ENCODE peak calls at places on chromosomes 4 and X, in nine cellular contexts. Q is hippocampal formation; T is activated CD8-positive, alpha-beta memory T cell treated with anti-CD3 and anti-CD28 coated beads for 48 hours; R is activated T-helper 1 cell treated with anti-CD3 and anti-CD28 coated beads, Interleukin-2, amount 50 U/mL, for 16 hours; J is posterior cingulate gyrus; B is cardiac muscle cell; D is fibroblast of mammary gland; N is NCI-H1417; A is ovary. V is an unnamed sample.

GRCh38 chr4:136742330-136742729 is 790.0 kb downstream of the PCDH18 start:
- DNase-seq in D (peak), T (no peak), J (no peak), A (no peak), Q (no peak), R (no peak), N (no peak), B (peak), V (no peak)

GRCh38 chr4:104393649-104394048 is 101.0 kb downstream of the CXXC4 start:
- DNase-seq in J (no peak), R (no peak), B (no peak), Q (no peak), A (no peak), T (no peak), N (peak), D (no peak), V (no peak)

GRCh38 chr4:23857353-23857752 is 32.5 kb downstream of the PPARGC1A start:
- DNase-seq in B (peak), N (peak), D (peak), J (no peak), R (no peak), T (no peak), A (no peak), Q (no peak), V (no peak)

GRCh38 chr4:153143527-153144348 is 60.5 kb upstream of the TRIM2 start:
- DNase-seq in D (no peak), N (peak), A (no peak), R (no peak), B (peak), Q (no peak), T (no peak), J (no peak), V (no peak)

GRCh38 chrX:49211074-49211473 is 11.1 kb upstream of the SYP start:
- DNase-seq in Q (no peak), R (no peak), N (no peak), T (no peak), D (no peak), B (no peak), A (no peak), J (no peak), V (no peak)

GRCh38 chr4:80173387-80173786 is 23.9 kb upstream of the PRDM8 start:
- DNase-seq in A (no peak), Q (no peak), R (no peak), D (peak), J (no peak), N (no peak), T (no peak), B (peak), V (peak)

GRCh38 chr4:72076562-72076961 is 44.8 kb downstream of the NPFFR2 start:
- DNase-seq in Q (no peak), A (no peak), N (no peak), T (no peak), J (no peak), R (no peak), D (peak), B (no peak), V (no peak)

GRCh38 chrX:140090800-140091275 is 125.5 kb upstream of the CXorf66 start:
- DNase-seq in T (no peak), J (no peak), Q (no peak), A (no peak), R (no peak), D (no peak), B (no peak), N (no peak), V (no peak)

GRCh38 chrX:118392726-118393125 is 46.8 kb downstream of the WDR44 start:
- DNase-seq in R (no peak), J (no peak), B (peak), D (no peak), T (no peak), N (no peak), A (no peak), Q (no peak), V (no peak)

GRCh38 chr4:184798504-184798903 is 27.3 kb downstream of the ACSL1 start:
- DNase-seq in J (no peak), B (no peak), D (no peak), T (no peak), R (no peak), Q (no peak), N (no peak), A (no peak), V (no peak)

GRCh38 chrX:267771-268261 is 13.4 kb upstream of the PLCXD1 start:
- DNase-seq in A (peak), T (no peak), N (no peak), J (no peak), D (no peak), R (no peak), Q (no peak), B (no peak), V (no peak)

GRCh38 chr4:151114986-151115385 is 15.6 kb downstream of the RPS3A start:
- DNase-seq in D (peak), N (no peak), T (no peak), R (no peak), A (no peak), Q (no peak), J (no peak), B (peak), V (no peak)

GRCh38 chr4:165631208-165631894 is 241.7 kb upstream of the TLL1 start:
- DNase-seq in T (no peak), R (no peak), J (no peak), N (no peak), Q (no peak), D (peak), B (no peak), A (no peak), V (no peak)

GRCh38 chrX:115337735-115338134 is 48.2 kb downstream of the LUZP4 start:
- DNase-seq in J (no peak), A (peak), N (no peak), D (peak), Q (no peak), T (no peak), R (no peak), B (peak), V (peak)

GRCh38 chr4:147772459-147772969 is 40.6 kb downstream of the ARHGAP10 start:
- DNase-seq in J (no peak), Q (no peak), N (no peak), T (no peak), R (no peak), D (peak), B (peak), A (no peak), V (peak)

GRCh38 chr4:113073614-113074013 is 24.2 kb downstream of the ANK2 start:
- DNase-seq in T (no peak), B (no peak), R (no peak), N (no peak), A (no peak), J (no peak), D (no peak), Q (no peak), V (no peak)

GRCh38 chrX:22186165-22186564 is 86.5 kb upstream of the CBLL2 start:
- DNase-seq in B (no peak), N (peak), A (no peak), D (no peak), J (no peak), R (no peak), Q (no peak), T (no peak), V (no peak)

GRCh38 chr4:2101346-2102044 is 42.4 kb downstream of the NAT8L start:
- DNase-seq in A (no peak), T (no peak), J (no peak), R (no peak), Q (no peak), D (peak), N (no peak), B (no peak), V (no peak)

GRCh38 chrX:17563515-17563914 is 173.8 kb upstream of the SCML1 start:
- DNase-seq in T (no peak), A (no peak), B (no peak), D (peak), N (no peak), R (no peak), Q (no peak), J (no peak), V (no peak)

GRCh38 chrX:3184176-3184930 is 143.1 kb downstream of the ARSF start:
- DNase-seq in J (no peak), N (no peak), Q (no peak), D (peak), B (peak), A (no peak), T (no peak), R (no peak), V (peak)

GRCh38 chr4:168656055-168656660 is 159.3 kb downstream of the PALLD start:
- DNase-seq in J (no peak), A (no peak), R (no peak), N (peak), D (peak), B (peak), T (no peak), Q (no peak), V (no peak)

GRCh38 chr4:15945516-15945915 is 7.0 kb upstream of the FGFBP1 start:
- DNase-seq in T (no peak), B (peak), N (no peak), R (no peak), D (peak), A (no peak), Q (no peak), J (no peak), V (no peak)

GRCh38 chr4:15653864-15654391 is 1.2 kb downstream of the FBXL5 start:
- DNase-seq in T (no peak), Q (peak), R (no peak), B (peak), J (no peak), N (peak), A (peak), D (peak), V (no peak)